ENCODE peak calls at places on chromosomes 12 and 14, in nine cellular contexts. One of them, this sample, is unnamed.

GRCh38 chr12:57845478-57846284 is 848 bp downstream of the CTDSP2 start:
- DNase-seq in WTC11: peak; percentile 74
- DNase-seq in K562: peak; percentile 76
- DNase-seq in HCT116: no peak
- DNase-seq in HepG2: peak; percentile 90
- DNase-seq in SK-N-SH: peak; percentile 84
- DNase-seq in endothelial cell of umbilical vein: peak; percentile 54
- DNase-seq in H1: peak; percentile 79
- DNase-seq in A549: peak; percentile 55
- DNase-seq in this sample: peak; percentile 83

GRCh38 chr14:88974991-88975835 is 150.8 kb downstream of the TTC8 start:
- DNase-seq in WTC11: no peak
- DNase-seq in HepG2: no peak
- DNase-seq in A549: no peak
- DNase-seq in endothelial cell of umbilical vein: no peak
- DNase-seq in H1: no peak
- DNase-seq in HCT116: no peak
- DNase-seq in K562: no peak
- DNase-seq in SK-N-SH: no peak
- DNase-seq in this sample: no peak

GRCh38 chr12:34033628-34034296 is 11.5 kb downstream of the ALG10 start:
- DNase-seq in K562: peak; percentile 19
- DNase-seq in HCT116: peak; percentile 13
- DNase-seq in SK-N-SH: peak; percentile 4
- DNase-seq in WTC11: no peak
- DNase-seq in HepG2: peak; percentile 12
- DNase-seq in A549: no peak
- DNase-seq in H1: no peak
- DNase-seq in endothelial cell of umbilical vein: peak; percentile 35
- DNase-seq in this sample: peak; percentile 30

GRCh38 chr12:80282761-80283160 is 161.3 kb upstream of the PTPRQ start:
- DNase-seq in H1: no peak
- DNase-seq in WTC11: no peak
- DNase-seq in endothelial cell of umbilical vein: no peak
- DNase-seq in K562: no peak
- DNase-seq in HepG2: no peak
- DNase-seq in A549: no peak
- DNase-seq in HCT116: no peak
- DNase-seq in SK-N-SH: no peak
- DNase-seq in this sample: no peak

GRCh38 chr12:3770891-3771290 is 18.0 kb upstream of the CRACR2A start:
- DNase-seq in H1: no peak
- DNase-seq in endothelial cell of umbilical vein: peak; percentile 41
- DNase-seq in K562: no peak
- DNase-seq in HCT116: no peak
- DNase-seq in SK-N-SH: no peak
- DNase-seq in HepG2: no peak
- DNase-seq in WTC11: no peak
- DNase-seq in A549: no peak
- DNase-seq in this sample: no peak

GRCh38 chr14:89635615-89636014 is 218.6 kb upstream of the FOXN3 start:
- DNase-seq in A549: no peak
- DNase-seq in H1: no peak
- DNase-seq in WTC11: no peak
- DNase-seq in endothelial cell of umbilical vein: no peak
- DNase-seq in SK-N-SH: no peak
- DNase-seq in HepG2: no peak
- DNase-seq in K562: no peak
- DNase-seq in HCT116: no peak
- DNase-seq in this sample: no peak

GRCh38 chr14:24145219-24145618 is 1.2 kb downstream of the PSME2 start:
- DNase-seq in SK-N-SH: no peak
- DNase-seq in HCT116: no peak
- DNase-seq in H1: no peak
- DNase-seq in HepG2: no peak
- DNase-seq in K562: no peak
- DNase-seq in WTC11: no peak
- DNase-seq in endothelial cell of umbilical vein: no peak
- DNase-seq in A549: no peak
- DNase-seq in this sample: no peak

GRCh38 chr12:104938371-104938770 is 19.7 kb downstream of the SLC41A2 start:
- DNase-seq in K562: no peak
- DNase-seq in SK-N-SH: no peak
- DNase-seq in H1: no peak
- DNase-seq in HCT116: no peak
- DNase-seq in WTC11: no peak
- DNase-seq in HepG2: no peak
- DNase-seq in endothelial cell of umbilical vein: no peak
- DNase-seq in A549: no peak
- DNase-seq in this sample: no peak

GRCh38 chr12:58873496-58873895 is 46.8 kb downstream of the LRIG3 start:
- DNase-seq in endothelial cell of umbilical vein: no peak
- DNase-seq in A549: no peak
- DNase-seq in SK-N-SH: no peak
- DNase-seq in HepG2: no peak
- DNase-seq in WTC11: no peak
- DNase-seq in K562: no peak
- DNase-seq in H1: no peak
- DNase-seq in HCT116: no peak
- DNase-seq in this sample: no peak

GRCh38 chr14:104253223-104253822 is 114.9 kb downstream of the KIF26A start:
- DNase-seq in HepG2: no peak
- DNase-seq in endothelial cell of umbilical vein: no peak
- DNase-seq in HCT116: no peak
- DNase-seq in H1: no peak
- DNase-seq in K562: no peak
- DNase-seq in WTC11: no peak
- DNase-seq in SK-N-SH: no peak
- DNase-seq in A549: no peak
- DNase-seq in this sample: no peak

GRCh38 chr14:29222671-29223268 is 456.2 kb downstream of the FOXG1 start:
- DNase-seq in H1: no peak
- DNase-seq in HepG2: peak; percentile 63
- DNase-seq in WTC11: peak; percentile 10
- DNase-seq in A549: no peak
- DNase-seq in HCT116: no peak
- DNase-seq in endothelial cell of umbilical vein: peak; percentile 44
- DNase-seq in SK-N-SH: peak; percentile 0
- DNase-seq in K562: no peak
- DNase-seq in this sample: peak; percentile 28

GRCh38 chr14:78987006-78987405 is 816.8 kb downstream of the NRXN3 start:
- DNase-seq in HepG2: no peak
- DNase-seq in HCT116: no peak
- DNase-seq in A549: no peak
- DNase-seq in endothelial cell of umbilical vein: no peak
- DNase-seq in WTC11: no peak
- DNase-seq in K562: no peak
- DNase-seq in H1: no peak
- DNase-seq in SK-N-SH: no peak
- DNase-seq in this sample: no peak

DNA sequence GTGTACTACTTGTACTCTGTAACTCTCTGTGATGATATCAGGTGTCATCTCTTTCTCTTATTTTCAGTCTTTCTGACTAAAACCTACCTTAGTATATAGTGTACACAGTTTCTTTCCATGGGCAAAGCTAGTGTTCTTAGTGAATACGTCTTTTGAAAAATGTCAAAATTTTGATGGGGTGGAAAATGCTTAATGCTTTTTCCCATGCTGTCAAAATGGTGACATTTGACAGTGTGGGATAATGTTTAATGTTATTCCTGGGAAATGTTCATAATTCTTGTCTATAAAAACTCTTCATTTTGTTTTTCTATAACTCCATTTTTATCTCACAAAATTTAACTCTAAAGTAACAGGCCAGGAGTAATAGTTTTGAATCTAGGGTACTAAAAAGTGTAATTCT is 742.7 kb upstream of the FOXG1 start:
- DNase-seq in SK-N-SH: no peak
- DNase-seq in K562: no peak
- DNase-seq in HCT116: no peak
- DNase-seq in WTC11: no peak
- DNase-seq in A549: no peak
- DNase-seq in HepG2: no peak
- DNase-seq in endothelial cell of umbilical vein: no peak
- DNase-seq in H1: no peak
- DNase-seq in this sample: no peak
- TF ChIP-seq MAX in SK-N-SH: no peak
- TF ChIP-seq MAX in K562: no peak
- TF ChIP-seq MAX in HCT116: no peak
- TF ChIP-seq MAX in WTC11: no peak
- TF ChIP-seq MAX in A549: no peak
- TF ChIP-seq MAX in HepG2: no peak
- TF ChIP-seq MAX in endothelial cell of umbilical vein: no peak
- TF ChIP-seq MAX in H1: no peak
- TF ChIP-seq MAX in this sample: no peak

GRCh38 chr12:102481705-102482104 is 1.3 kb upstream of the IGF1 start:
- DNase-seq in H1: no peak
- DNase-seq in K562: no peak
- DNase-seq in endothelial cell of umbilical vein: no peak
- DNase-seq in WTC11: no peak
- DNase-seq in HepG2: no peak
- DNase-seq in HCT116: no peak
- DNase-seq in SK-N-SH: no peak
- DNase-seq in A549: no peak
- DNase-seq in this sample: no peak

GRCh38 chr12:102479984-102480383 is 379 bp downstream of the IGF1 start:
- DNase-seq in SK-N-SH: no peak
- DNase-seq in HCT116: no peak
- DNase-seq in endothelial cell of umbilical vein: no peak
- DNase-seq in WTC11: no peak
- DNase-seq in A549: no peak
- DNase-seq in HepG2: no peak
- DNase-seq in H1: no peak
- DNase-seq in K562: no peak
- DNase-seq in this sample: no peak

GRCh38 chr12:102479099-102479887 is 1.1 kb downstream of the IGF1 start:
- DNase-seq in K562: no peak
- DNase-seq in A549: no peak
- DNase-seq in SK-N-SH: no peak
- DNase-seq in HepG2: no peak
- DNase-seq in endothelial cell of umbilical vein: no peak
- DNase-seq in HCT116: no peak
- DNase-seq in WTC11: no peak
- DNase-seq in H1: no peak
- DNase-seq in this sample: no peak

GRCh38 chr12:102478416-102479098 is 1.8 kb downstream of the IGF1 start:
- DNase-seq in HepG2: no peak
- DNase-seq in A549: no peak
- DNase-seq in HCT116: no peak
- DNase-seq in K562: no peak
- DNase-seq in endothelial cell of umbilical vein: no peak
- DNase-seq in H1: no peak
- DNase-seq in WTC11: peak; percentile 17
- DNase-seq in SK-N-SH: no peak
- DNase-seq in this sample: no peak

DNA sequence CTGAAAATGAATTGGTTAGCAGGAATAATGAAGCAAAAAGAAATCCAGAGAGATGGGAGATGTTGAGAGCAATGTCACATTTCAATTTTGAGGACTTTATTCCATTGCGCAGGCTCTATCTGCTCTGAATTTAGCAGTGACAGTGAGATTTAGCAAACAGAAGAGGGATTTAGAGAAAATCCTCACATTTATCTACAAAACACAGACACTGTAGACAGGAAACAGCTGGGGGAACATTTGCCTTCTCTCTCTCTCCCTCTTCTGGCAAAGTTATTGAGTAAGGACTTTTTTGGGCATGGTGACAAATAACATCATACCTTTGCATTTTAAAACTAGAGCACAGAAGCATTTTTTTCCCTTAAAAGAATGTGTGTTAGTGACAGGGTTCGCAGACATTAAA is at the start of gene IGF1:
- DNase-seq in A549: no peak
- DNase-seq in WTC11: no peak
- DNase-seq in endothelial cell of umbilical vein: peak; percentile 82
- DNase-seq in HCT116: no peak
- DNase-seq in K562: peak; percentile 65
- DNase-seq in H1: no peak
- DNase-seq in SK-N-SH: no peak
- DNase-seq in HepG2: no peak
- DNase-seq in this sample: no peak
- TF ChIP-seq CTCF in A549: no peak
- TF ChIP-seq CTCF in WTC11: no peak
- TF ChIP-seq CTCF in endothelial cell of umbilical vein: no peak
- TF ChIP-seq CTCF in HCT116: no peak
- TF ChIP-seq CTCF in K562: peak; percentile 12
- TF ChIP-seq CTCF in H1: no peak
- TF ChIP-seq CTCF in SK-N-SH: peak; percentile 31
- TF ChIP-seq CTCF in HepG2: no peak
- TF ChIP-seq CTCF in this sample: no peak

GRCh38 chr12:11555743-11556625 is 93.5 kb upstream of the ETV6 start:
- DNase-seq in WTC11: no peak
- DNase-seq in K562: no peak
- DNase-seq in SK-N-SH: no peak
- DNase-seq in endothelial cell of umbilical vein: no peak
- DNase-seq in H1: no peak
- DNase-seq in HCT116: no peak
- DNase-seq in A549: no peak
- DNase-seq in HepG2: no peak
- DNase-seq in this sample: peak; percentile 80
- TF ChIP-seq MAX in WTC11: no peak
- TF ChIP-seq MAX in K562: no peak
- TF ChIP-seq MAX in SK-N-SH: no peak
- TF ChIP-seq MAX in endothelial cell of umbilical vein: no peak
- TF ChIP-seq MAX in H1: no peak
- TF ChIP-seq MAX in HCT116: no peak
- TF ChIP-seq MAX in A549: no peak
- TF ChIP-seq MAX in HepG2: no peak
- TF ChIP-seq MAX in this sample: no peak

GRCh38 chr14:51554953-51555352 is 96.8 kb upstream of the FRMD6 start:
- DNase-seq in H1: no peak
- DNase-seq in SK-N-SH: no peak
- DNase-seq in K562: no peak
- DNase-seq in HepG2: no peak
- DNase-seq in WTC11: no peak
- DNase-seq in HCT116: no peak
- DNase-seq in endothelial cell of umbilical vein: no peak
- DNase-seq in A549: no peak
- DNase-seq in this sample: peak; percentile 4

GRCh38 chr14:51552768-51553426 is 98.8 kb upstream of the FRMD6 start:
- DNase-seq in H1: no peak
- DNase-seq in WTC11: no peak
- DNase-seq in HCT116: no peak
- DNase-seq in K562: no peak
- DNase-seq in A549: no peak
- DNase-seq in endothelial cell of umbilical vein: peak; percentile 26
- DNase-seq in HepG2: no peak
- DNase-seq in SK-N-SH: peak; percentile 30
- DNase-seq in this sample: no peak

GRCh38 chr14:51554339-51554920 is 97.3 kb upstream of the FRMD6 start:
- DNase-seq in WTC11: no peak
- DNase-seq in endothelial cell of umbilical vein: peak; percentile 51
- DNase-seq in HCT116: no peak
- DNase-seq in SK-N-SH: no peak
- DNase-seq in H1: no peak
- DNase-seq in HepG2: no peak
- DNase-seq in K562: no peak
- DNase-seq in A549: no peak
- DNase-seq in this sample: no peak

GRCh38 chr14:51548187-51548586 is 103.5 kb upstream of the FRMD6 start:
- DNase-seq in HepG2: no peak
- DNase-seq in A549: no peak
- DNase-seq in WTC11: no peak
- DNase-seq in SK-N-SH: no peak
- DNase-seq in HCT116: no peak
- DNase-seq in endothelial cell of umbilical vein: no peak
- DNase-seq in K562: no peak
- DNase-seq in H1: no peak
- DNase-seq in this sample: no peak

GRCh38 chr14:51552275-51552674 is 99.4 kb upstream of the FRMD6 start:
- DNase-seq in endothelial cell of umbilical vein: no peak
- DNase-seq in H1: no peak
- DNase-seq in K562: no peak
- DNase-seq in SK-N-SH: peak; percentile 58
- DNase-seq in HCT116: no peak
- DNase-seq in WTC11: peak; percentile 19
- DNase-seq in HepG2: no peak
- DNase-seq in A549: no peak
- DNase-seq in this sample: no peak
- TF ChIP-seq CTCF in endothelial cell of umbilical vein: peak; percentile 5
- TF ChIP-seq CTCF in H1: peak; percentile 32
- TF ChIP-seq CTCF in K562: no peak
- TF ChIP-seq CTCF in SK-N-SH: peak; percentile 45
- TF ChIP-seq CTCF in HCT116: peak; percentile 45
- TF ChIP-seq CTCF in WTC11: peak; percentile 12
- TF ChIP-seq CTCF in HepG2: no peak
- TF ChIP-seq CTCF in A549: no peak
- TF ChIP-seq CTCF in this sample: no peak